ENCODE peak calls at places on chromosomes 1 and 21, in seven cellular contexts. M is neural progenitor cell, Q is IMR-90, H is endodermal cell, R is psoas muscle, T is pancreas, E is small intestine. A is an unnamed sample.

GRCh38 chr1:27577504-27578188 is 26.3 kb downstream of the AHDC1 start:
- DNase-seq in M (no peak), Q (no peak), H (peak; percentile 47), R (peak; percentile 31), T (no peak), E (no peak), A (no peak)

GRCh38 chr1:217135569-217135915 is 412.3 kb upstream of the ESRRG start:
- DNase-seq in M (peak; percentile 37), Q (peak; percentile 5), H (no peak), R (no peak), T (peak; percentile 27), E (no peak), A (no peak)

GRCh38 chr1:232655041-232655745 is 25.3 kb upstream of the SIPA1L2 start:
- DNase-seq in M (no peak), Q (no peak), H (no peak), R (no peak), T (no peak), E (no peak), A (no peak)

GRCh38 chr1:213600879-213601278 is 386.9 kb upstream of the PROX1 start:
- DNase-seq in M (no peak), Q (no peak), H (no peak), R (no peak), T (no peak), E (no peak), A (no peak)

GRCh38 chr1:44072204-44072603 is 40.9 kb upstream of the SLC6A9 start:
- DNase-seq in M (no peak), Q (peak; percentile 98), H (no peak), R (no peak), T (no peak), E (no peak), A (no peak)

GRCh38 chr1:25619101-25619890 is 2.7 kb downstream of the MAN1C1 start:
- DNase-seq in M (peak; percentile 89), Q (peak; percentile 14), H (peak; percentile 93), R (peak; percentile 44), T (no peak), E (no peak), A (no peak)

GRCh38 chr21:26881504-26882228 is 36.5 kb upstream of the ADAMTS1 start:
- DNase-seq in M (peak; percentile 17), Q (peak; percentile 39), H (no peak), R (no peak), T (no peak), E (no peak), A (no peak)

GRCh38 chr1:156765664-156766063 is 1.7 kb upstream of the PRCC start:
- DNase-seq in M (no peak), Q (no peak), H (no peak), R (no peak), T (no peak), E (no peak), A (no peak)

GRCh38 chr1:200275415-200275814 is 134.4 kb downstream of the ZNF281 start:
- DNase-seq in M (no peak), Q (no peak), H (peak; percentile 61), R (no peak), T (no peak), E (peak; percentile 85), A (no peak)

GRCh38 chr1:228087771-228088251 is 5.3 kb downstream of the ARF1 start:
- DNase-seq in M (no peak), Q (peak; percentile 65), H (peak; percentile 38), R (peak; percentile 33), T (peak; percentile 40), E (no peak), A (no peak)

GRCh38 chr1:26894263-26894662 is 4.2 kb upstream of the GPN2 start:
- DNase-seq in M (no peak), Q (no peak), H (no peak), R (no peak), T (no peak), E (no peak), A (no peak)

GRCh38 chr1:12745992-12746323 is at the start of gene CFAP107:
- DNase-seq in M (no peak), Q (no peak), H (no peak), R (no peak), T (no peak), E (no peak), A (no peak)

GRCh38 chr1:30822966-30823581 is 65.5 kb upstream of the LAPTM5 start:
- DNase-seq in M (no peak), Q (no peak), H (no peak), R (no peak), T (no peak), E (no peak), A (no peak)

GRCh38 chr1:84653130-84653680 is 37.1 kb downstream of the SSX2IP start:
- DNase-seq in M (no peak), Q (peak; percentile 59), H (no peak), R (no peak), T (no peak), E (no peak), A (no peak)

GRCh38 chr1:242452573-242452972 is 71.9 kb downstream of the PLD5 start:
- DNase-seq in M (no peak), Q (no peak), H (no peak), R (no peak), T (no peak), E (no peak), A (no peak)

GRCh38 chr1:205933672-205934618 is 9.3 kb downstream of the SLC26A9 start:
- DNase-seq in M (peak; percentile 37), Q (peak; percentile 56), H (no peak), R (no peak), T (no peak), E (no peak), A (no peak)

GRCh38 chr1:224621813-224622682 is 5.9 kb downstream of the CNIH3 start:
- DNase-seq in M (no peak), Q (no peak), H (no peak), R (no peak), T (no peak), E (peak; percentile 16), A (no peak)

GRCh38 chr1:206106328-206107167 is 10.6 kb downstream of the AVPR1B start:
- DNase-seq in M (peak; percentile 84), Q (peak; percentile 79), H (peak; percentile 94), R (peak; percentile 77), T (peak; percentile 80), E (peak; percentile 72), A (peak; percentile 61)

GRCh38 chr21:36132691-36133090 is 2.2 kb upstream of the CBR3 start:
- DNase-seq in M (no peak), Q (no peak), H (no peak), R (peak; percentile 25), T (no peak), E (no peak), A (no peak)

GRCh38 chr1:211326140-211326527 is 499 bp upstream of the TRAF5 start:
- DNase-seq in M (no peak), Q (no peak), H (no peak), R (no peak), T (no peak), E (no peak), A (peak; percentile 10)

DNA sequence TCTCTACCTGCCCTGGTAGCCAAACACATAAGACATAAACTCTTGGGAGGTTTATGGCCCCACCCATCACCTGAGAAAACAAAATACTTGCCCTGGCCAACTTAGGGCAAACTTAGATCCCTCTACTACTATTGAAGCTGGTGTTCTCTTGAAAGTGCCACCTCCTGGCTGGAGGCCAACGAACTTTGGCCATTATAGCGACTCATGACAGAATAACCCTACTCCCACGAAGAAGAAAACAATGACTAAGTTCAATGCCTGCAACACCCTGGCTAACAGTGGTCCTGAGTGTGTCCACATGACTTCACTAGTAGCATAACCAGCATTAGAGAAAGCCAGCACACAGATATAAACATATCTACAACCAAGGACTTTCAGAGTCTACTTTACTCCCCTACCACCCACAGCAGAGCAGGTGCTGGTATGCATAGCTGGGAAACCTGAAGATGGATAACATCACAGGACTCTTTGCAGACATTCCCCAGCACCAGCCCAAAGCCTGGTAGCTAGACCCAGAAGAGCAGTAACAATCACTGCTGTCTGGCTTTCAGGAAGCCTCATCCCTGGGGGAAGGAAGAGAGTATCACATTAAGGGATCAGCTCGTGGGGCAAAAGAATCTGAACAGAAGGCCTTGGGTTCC is 81.0 kb downstream of the SLC30A10 start:
- DNase-seq in M (no peak), Q (no peak), H (no peak), R (no peak), T (no peak), E (peak; percentile 87), A (no peak)
- H3K9me3 ChIP-seq in M (peaks cover 10% of the 10 kb centered on the region), Q (no peaks in the 10 kb centered on the region), H (peaks cover 14% of the 10 kb centered on the region), R (no peaks in the 10 kb centered on the region), T (no peaks in the 10 kb centered on the region), E (no peaks in the 10 kb centered on the region), A (no peaks in the 10 kb centered on the region)

DNA sequence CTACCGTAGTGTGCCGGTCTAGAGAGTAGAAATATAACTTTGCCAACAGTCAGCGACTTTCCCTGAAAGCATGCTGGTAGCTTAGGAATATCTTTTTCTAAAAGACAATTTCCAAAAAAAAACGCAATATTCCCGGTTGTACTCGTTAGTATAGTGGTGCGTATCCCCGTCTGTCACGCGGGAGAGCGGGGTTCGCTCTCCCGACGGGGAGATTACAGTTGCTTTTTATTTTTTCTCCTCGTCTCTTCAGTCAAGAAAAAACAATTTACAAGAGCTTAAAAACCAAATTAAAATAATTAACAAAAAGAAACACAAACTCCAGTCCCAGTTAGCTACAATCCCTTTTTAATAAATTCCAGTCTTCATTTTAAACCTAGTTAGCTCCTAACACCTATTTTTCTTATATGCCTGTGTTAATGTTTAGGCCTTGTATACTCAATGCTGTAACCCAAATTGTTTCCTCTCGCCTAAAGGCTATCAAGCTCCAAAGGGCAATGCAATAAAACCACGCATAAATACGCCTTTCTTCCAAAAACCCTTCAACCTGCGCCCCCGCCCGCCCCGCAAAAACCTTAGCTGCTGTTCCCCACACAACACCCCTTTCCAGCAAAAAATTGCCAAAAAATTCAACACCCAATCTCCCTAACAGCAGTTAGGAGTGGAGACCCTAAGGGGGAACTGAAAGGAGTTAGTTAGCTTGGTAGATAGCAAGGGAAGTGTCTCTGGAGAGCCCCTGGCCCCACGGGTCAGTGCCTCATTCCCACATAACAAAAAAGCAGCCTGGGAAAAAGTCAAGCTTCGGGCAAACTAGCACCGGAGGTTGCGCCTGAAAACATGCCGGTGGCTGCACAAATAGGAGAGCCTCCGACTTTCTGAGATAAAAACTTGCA is 7.9 kb downstream of the HSPA6 start:
- DNase-seq in M (peak; percentile 59), Q (peak; percentile 41), H (peak; percentile 68), R (no peak), T (no peak), E (no peak), A (no peak)
- H3K4me3 ChIP-seq in M (peak overlapping the region; percentile 56), Q (peak overlapping the region; percentile 14), H (peak overlapping the region; percentile 92), R (no peak overlapping the region), T (no peak overlapping the region), E (no peak overlapping the region), A (no peak overlapping the region)

GRCh38 chr1:225691861-225692516 is 39.1 kb upstream of the ENAH start:
- DNase-seq in M (no peak), Q (peak; percentile 76), H (no peak), R (no peak), T (no peak), E (no peak), A (no peak)
- H3K9me3 ChIP-seq in M (no peaks in the 10 kb centered on the region), Q (no peaks in the 10 kb centered on the region), H (peaks cover 14% of the 10 kb centered on the region), R (no peaks in the 10 kb centered on the region), T (no peaks in the 10 kb centered on the region), E (no peaks in the 10 kb centered on the region), A (no peaks in the 10 kb centered on the region)

DNA sequence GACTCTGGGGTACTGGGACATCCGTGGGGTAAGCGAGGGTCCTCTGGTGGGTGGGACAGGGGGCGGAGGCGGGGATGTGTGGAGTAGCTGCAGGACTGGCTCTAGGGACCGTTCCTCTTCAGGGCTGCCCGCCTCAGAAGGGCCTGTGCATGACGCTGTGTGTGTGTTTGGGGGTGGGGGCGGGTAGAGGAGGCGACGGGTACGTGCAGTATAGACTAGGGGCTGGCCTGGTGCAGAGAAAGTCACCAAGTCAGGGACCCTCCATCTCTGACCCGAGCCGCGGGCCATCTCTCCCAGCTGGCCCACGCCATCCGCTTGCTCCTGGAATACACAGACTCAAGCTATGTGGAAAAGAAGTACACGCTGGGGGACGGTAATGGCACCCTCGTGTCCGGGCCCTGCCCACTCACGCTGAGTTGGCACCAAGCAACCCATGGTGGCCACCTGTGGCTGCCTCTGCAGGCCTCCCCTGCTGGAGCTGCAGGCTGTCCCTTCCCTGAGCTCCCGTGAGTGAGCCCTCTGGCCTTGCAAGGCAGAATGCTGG is 342 bp downstream of the GSTM5 start:
- DNase-seq in M (no peak), Q (no peak), H (no peak), R (no peak), T (no peak), E (no peak), A (no peak)
- H3K4me3 ChIP-seq in M (no peak overlapping the region), Q (no peak overlapping the region), H (no peak overlapping the region), R (peak overlapping the region; percentile 46), T (peak overlapping the region; percentile 7), E (no peak overlapping the region), A (no peak overlapping the region)